ENCODE peak calls at places on chromosomes 7 and 10, in seven cellular contexts. U is tibial artery, W is adrenal gland, X is A549, D is transverse colon, P is AG04450, N is coronary artery. T is an unnamed sample.

GRCh38 chr7:82542665-82543064 is 99.1 kb upstream of the CACNA2D1 start:
- DNase-seq in U (no peak), W (no peak), X (no peak), D (no peak), P (peak; percentile 53), N (no peak), T (no peak)

GRCh38 chr10:72133517-72133916 is 45.2 kb upstream of the SPOCK2 start:
- DNase-seq in U (no peak), W (no peak), X (no peak), D (no peak), P (peak; percentile 24), N (no peak), T (no peak)

GRCh38 chr7:154871928-154872750 is 130.8 kb downstream of the PAXIP1 start:
- DNase-seq in U (no peak), W (no peak), X (no peak), D (no peak), P (no peak), N (no peak), T (no peak)

GRCh38 chr10:133247681-133248333 is 10.2 kb downstream of the VENTX start:
- DNase-seq in U (no peak), W (peak; percentile 86), X (no peak), D (no peak), P (no peak), N (no peak), T (no peak)

GRCh38 chr7:70208236-70209063 is 610.2 kb downstream of the AUTS2 start:
- DNase-seq in U (no peak), W (no peak), X (no peak), D (no peak), P (no peak), N (no peak), T (no peak)

GRCh38 chr7:80151274-80151665 is 16.6 kb downstream of the GNAI1 start:
- DNase-seq in U (no peak), W (no peak), X (no peak), D (no peak), P (no peak), N (no peak), T (no peak)

GRCh38 chr10:14102056-14102455 is 228.7 kb downstream of the FRMD4A start:
- DNase-seq in U (no peak), W (no peak), X (no peak), D (no peak), P (no peak), N (no peak), T (no peak)

GRCh38 chr7:155258233-155258575 is 39.5 kb upstream of the INSIG1 start:
- DNase-seq in U (peak; percentile 75), W (no peak), X (no peak), D (no peak), P (peak; percentile 37), N (no peak), T (peak; percentile 61)

GRCh38 chr7:98341106-98341505 is 59.6 kb downstream of the BRI3 start:
- DNase-seq in U (no peak), W (no peak), X (no peak), D (no peak), P (no peak), N (no peak), T (no peak)

GRCh38 chr7:16268821-16269768 is 152.2 kb downstream of the CRPPA start:
- DNase-seq in U (no peak), W (no peak), X (no peak), D (no peak), P (peak; percentile 11), N (no peak), T (no peak)

GRCh38 chr7:49324707-49325106 is 400.4 kb downstream of the CDC14C start:
- DNase-seq in U (no peak), W (no peak), X (no peak), D (no peak), P (no peak), N (no peak), T (no peak)

GRCh38 chr7:142745783-142746182 is 3.5 kb upstream of the PRSS1 start:
- DNase-seq in U (no peak), W (no peak), X (no peak), D (no peak), P (no peak), N (no peak), T (no peak)

GRCh38 chr10:121113385-121113696 is 262.2 kb downstream of the WDR11 start:
- DNase-seq in U (no peak), W (no peak), X (no peak), D (no peak), P (no peak), N (no peak), T (no peak)

GRCh38 chr10:49605177-49605938 is 4.8 kb upstream of the SLC18A3 start:
- DNase-seq in U (no peak), W (peak; percentile 51), X (no peak), D (no peak), P (no peak), N (peak; percentile 31), T (no peak)

GRCh38 chr10:66799474-66799873 is 126.4 kb upstream of the LRRTM3 start:
- DNase-seq in U (no peak), W (no peak), X (no peak), D (no peak), P (no peak), N (no peak), T (no peak)

GRCh38 chr10:101489355-101489754 is 98.7 kb downstream of the POLL start:
- DNase-seq in U (no peak), W (no peak), X (no peak), D (no peak), P (no peak), N (no peak), T (no peak)

GRCh38 chr7:129514683-129515082 is 12.4 kb downstream of the SMKR1 start:
- DNase-seq in U (no peak), W (no peak), X (no peak), D (no peak), P (no peak), N (no peak), T (no peak)

GRCh38 chr10:101063162-101063525 is 1.4 kb downstream of the KAZALD1 start:
- DNase-seq in U (no peak), W (no peak), X (no peak), D (no peak), P (no peak), N (no peak), T (no peak)

GRCh38 chr10:90149563-90149962 is 448.2 kb downstream of the KIF20B start:
- DNase-seq in U (no peak), W (no peak), X (no peak), D (no peak), P (no peak), N (no peak), T (no peak)

DNA sequence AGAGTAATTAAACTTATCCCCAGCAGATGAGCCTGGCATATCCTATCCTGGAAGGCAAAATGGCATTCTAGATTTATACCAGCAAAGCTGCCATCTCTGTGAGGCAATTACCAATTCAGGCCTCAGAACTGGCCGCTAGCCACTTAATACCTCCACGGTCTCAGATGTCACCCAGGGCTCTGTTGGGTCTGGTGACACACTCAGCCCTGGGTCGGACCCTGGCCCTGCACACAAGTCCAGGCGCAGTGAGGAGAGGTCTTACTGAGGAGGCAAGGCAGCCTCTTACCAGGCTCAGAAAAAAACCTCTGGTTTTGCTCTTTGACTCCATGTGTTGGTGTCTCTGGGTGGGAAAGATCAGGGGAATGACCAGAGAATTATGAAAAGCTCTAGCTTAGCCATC is 186.6 kb downstream of the EMX2 start:
- DNase-seq in U (no peak), W (no peak), X (no peak), D (no peak), P (no peak), N (no peak), T (no peak)
- H3K27ac ChIP-seq in U (no peak overlapping the region), W (no peak overlapping the region), X (no peak overlapping the region), D (no peak overlapping the region), P (no peak overlapping the region), N (no peak overlapping the region), T (no peak overlapping the region)

DNA sequence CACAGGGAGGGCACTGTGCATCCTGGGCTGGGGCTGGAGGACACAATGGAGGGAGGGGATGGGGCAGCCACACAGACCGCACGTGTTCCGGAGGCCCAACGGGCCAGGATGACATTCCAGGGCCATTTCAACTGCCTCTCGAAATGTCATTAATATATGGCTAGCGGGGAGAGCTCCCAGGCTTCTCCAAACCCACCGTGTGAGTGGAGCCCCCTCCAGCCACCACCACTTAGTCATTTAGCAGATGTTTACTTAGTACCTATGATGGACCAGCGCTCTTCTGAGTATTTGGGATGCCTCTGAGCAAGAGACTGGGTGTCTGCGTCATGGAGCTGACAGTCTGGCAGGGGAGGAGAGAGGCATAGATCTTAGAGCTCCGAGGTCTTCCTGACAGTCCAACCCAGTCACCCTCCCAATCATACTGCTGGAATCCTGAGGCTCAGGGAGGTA is 107.3 kb downstream of the ZMIZ1 start:
- DNase-seq in U (no peak), W (peak; percentile 76), X (no peak), D (no peak), P (peak; percentile 60), N (no peak), T (no peak)
- H3K27ac ChIP-seq in U (peak overlapping the region; percentile 44), W (peak overlapping the region; percentile 64), X (peak overlapping the region; percentile 90), D (peak overlapping the region; percentile 51), P (peak overlapping the region; percentile 86), N (peak overlapping the region; percentile 66), T (peak overlapping the region; percentile 31)

DNA sequence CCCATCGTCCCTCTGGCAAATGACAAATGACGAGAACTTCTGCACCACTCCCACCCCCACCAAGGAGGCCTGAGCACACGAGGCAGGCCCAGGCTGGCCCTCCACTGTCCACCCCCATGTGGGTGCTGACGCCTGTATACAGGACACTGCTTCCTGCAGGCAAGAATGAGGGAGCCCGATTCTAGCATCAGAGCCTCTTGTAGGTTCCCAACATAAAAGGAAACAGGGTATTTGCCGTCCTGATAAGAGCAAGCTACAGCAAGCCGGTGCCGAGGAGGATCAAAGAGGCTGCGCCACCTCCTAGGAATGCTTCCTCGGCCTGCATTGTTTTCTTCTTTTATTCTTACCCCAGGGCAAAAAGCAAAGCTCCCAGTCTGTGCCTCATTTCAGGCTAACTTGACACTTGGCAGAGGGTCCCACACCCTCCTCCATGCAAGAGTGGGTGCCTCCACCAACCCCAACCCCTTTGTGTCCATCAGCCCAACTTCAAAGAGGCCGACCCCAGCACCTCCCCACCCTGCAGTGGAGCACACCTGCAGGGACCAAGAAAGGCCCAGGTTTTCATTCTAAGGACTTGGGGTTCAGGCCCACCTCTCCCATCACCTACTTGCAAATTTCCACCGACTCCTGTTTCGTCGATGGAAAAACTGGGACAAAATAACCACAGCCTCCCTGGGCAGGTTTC is 23.8 kb downstream of the TNS3 start:
- DNase-seq in U (no peak), W (no peak), X (no peak), D (no peak), P (no peak), N (no peak), T (no peak)
- H3K27ac ChIP-seq in U (peak overlapping the region; percentile 63), W (peak overlapping the region; percentile 24), X (peak overlapping the region; percentile 84), D (peak overlapping the region; percentile 42), P (no peak overlapping the region), N (peak overlapping the region; percentile 77), T (no peak overlapping the region)

GRCh38 chr7:55629051-55629677 is 56.9 kb upstream of the VOPP1 start:
- DNase-seq in U (no peak), W (no peak), X (no peak), D (no peak), P (no peak), N (no peak), T (no peak)

GRCh38 chr7:55623617-55624016 is 51.3 kb upstream of the VOPP1 start:
- DNase-seq in U (no peak), W (no peak), X (no peak), D (no peak), P (no peak), N (no peak), T (no peak)

GRCh38 chr7:55622241-55622835 is 50.0 kb upstream of the VOPP1 start:
- DNase-seq in U (no peak), W (no peak), X (no peak), D (no peak), P (no peak), N (no peak), T (no peak)

GRCh38 chr7:55618913-55619312 is 46.6 kb upstream of the VOPP1 start:
- DNase-seq in U (no peak), W (no peak), X (no peak), D (no peak), P (no peak), N (no peak), T (no peak)

GRCh38 chr7:55624813-55625212 is 52.5 kb upstream of the VOPP1 start:
- DNase-seq in U (no peak), W (no peak), X (no peak), D (no peak), P (no peak), N (no peak), T (no peak)
- H3K27ac ChIP-seq in U (no peak overlapping the region), W (no peak overlapping the region), X (no peak overlapping the region), D (no peak overlapping the region), P (no peak overlapping the region), N (no peak overlapping the region), T (no peak overlapping the region)